ENCODE peak calls at places on chromosomes 13 and 19, in four cellular contexts. One of them, this sample, is unnamed.

GRCh38 chr13:73828811-73829210 is 305.4 kb downstream of the KLF12 start:
- DNase-seq in AG20443: no peak
- DNase-seq in stimulated activated CD8-positive, alpha-beta memory T cell treated with anti-CD3 and anti-CD28 coated beads, Interleukin-7, amount 100 ng/mL, for 1 hour: no peak
- DNase-seq in Kasumi-1: no peak
- DNase-seq in this sample: no peak

GRCh38 chr13:39875111-39875510 is 219.6 kb downstream of the COG6 start:
- DNase-seq in AG20443: peak; percentile 22
- DNase-seq in stimulated activated CD8-positive, alpha-beta memory T cell treated with anti-CD3 and anti-CD28 coated beads, Interleukin-7, amount 100 ng/mL, for 1 hour: no peak
- DNase-seq in Kasumi-1: no peak
- DNase-seq in this sample: no peak

GRCh38 chr19:40217027-40217810 is 965 bp downstream of the TTC9B start:
- DNase-seq in AG20443: no peak
- DNase-seq in stimulated activated CD8-positive, alpha-beta memory T cell treated with anti-CD3 and anti-CD28 coated beads, Interleukin-7, amount 100 ng/mL, for 1 hour: no peak
- DNase-seq in Kasumi-1: no peak
- DNase-seq in this sample: peak; percentile 84

GRCh38 chr19:44598880-44599279 is 14.5 kb upstream of the IGSF23 start:
- DNase-seq in stimulated activated CD8-positive, alpha-beta memory T cell treated with anti-CD3 and anti-CD28 coated beads, Interleukin-7, amount 100 ng/mL, for 1 hour: no peak
- DNase-seq in Kasumi-1: no peak
- DNase-seq in AG20443: no peak
- DNase-seq in this sample: no peak

GRCh38 chr13:98657506-98658085 is 80.7 kb upstream of the STK24 start:
- DNase-seq in Kasumi-1: no peak
- DNase-seq in stimulated activated CD8-positive, alpha-beta memory T cell treated with anti-CD3 and anti-CD28 coated beads, Interleukin-7, amount 100 ng/mL, for 1 hour: no peak
- DNase-seq in AG20443: peak; percentile 45
- DNase-seq in this sample: no peak

GRCh38 chr13:88074794-88075509 is 403.8 kb downstream of the SLITRK5 start:
- DNase-seq in Kasumi-1: no peak
- DNase-seq in stimulated activated CD8-positive, alpha-beta memory T cell treated with anti-CD3 and anti-CD28 coated beads, Interleukin-7, amount 100 ng/mL, for 1 hour: no peak
- DNase-seq in AG20443: peak; percentile 14
- DNase-seq in this sample: no peak

GRCh38 chr13:44024496-44025155 is 144.9 kb downstream of the LACC1 start:
- DNase-seq in AG20443: no peak
- DNase-seq in stimulated activated CD8-positive, alpha-beta memory T cell treated with anti-CD3 and anti-CD28 coated beads, Interleukin-7, amount 100 ng/mL, for 1 hour: no peak
- DNase-seq in Kasumi-1: no peak
- DNase-seq in this sample: no peak

GRCh38 chr19:45352471-45352870 is 11.9 kb downstream of the KLC3 start:
- DNase-seq in AG20443: no peak
- DNase-seq in stimulated activated CD8-positive, alpha-beta memory T cell treated with anti-CD3 and anti-CD28 coated beads, Interleukin-7, amount 100 ng/mL, for 1 hour: no peak
- DNase-seq in Kasumi-1: no peak
- DNase-seq in this sample: no peak

GRCh38 chr13:98325724-98326123 is 148.7 kb upstream of the RNF113B start:
- DNase-seq in stimulated activated CD8-positive, alpha-beta memory T cell treated with anti-CD3 and anti-CD28 coated beads, Interleukin-7, amount 100 ng/mL, for 1 hour: no peak
- DNase-seq in Kasumi-1: no peak
- DNase-seq in AG20443: no peak
- DNase-seq in this sample: no peak

GRCh38 chr13:114119196-114119595 is 13.2 kb downstream of the RASA3 start:
- DNase-seq in AG20443: peak; percentile 85
- DNase-seq in Kasumi-1: no peak
- DNase-seq in stimulated activated CD8-positive, alpha-beta memory T cell treated with anti-CD3 and anti-CD28 coated beads, Interleukin-7, amount 100 ng/mL, for 1 hour: no peak
- DNase-seq in this sample: no peak

GRCh38 chr19:18612772-18613588 is at the start of gene TMEM59L:
- DNase-seq in AG20443: peak; percentile 59
- DNase-seq in Kasumi-1: no peak
- DNase-seq in stimulated activated CD8-positive, alpha-beta memory T cell treated with anti-CD3 and anti-CD28 coated beads, Interleukin-7, amount 100 ng/mL, for 1 hour: no peak
- DNase-seq in this sample: no peak

GRCh38 chr13:20178156-20178555 is 14.6 kb downstream of the GJB2 start:
- DNase-seq in stimulated activated CD8-positive, alpha-beta memory T cell treated with anti-CD3 and anti-CD28 coated beads, Interleukin-7, amount 100 ng/mL, for 1 hour: no peak
- DNase-seq in AG20443: no peak
- DNase-seq in Kasumi-1: no peak
- DNase-seq in this sample: no peak

GRCh38 chr13:99757756-99758464 is 213.7 kb downstream of the ZIC5 start:
- DNase-seq in Kasumi-1: no peak
- DNase-seq in AG20443: no peak
- DNase-seq in stimulated activated CD8-positive, alpha-beta memory T cell treated with anti-CD3 and anti-CD28 coated beads, Interleukin-7, amount 100 ng/mL, for 1 hour: no peak
- DNase-seq in this sample: no peak

GRCh38 chr13:111881700-111882099 is 185.2 kb upstream of the SOX1 start:
- DNase-seq in Kasumi-1: no peak
- DNase-seq in stimulated activated CD8-positive, alpha-beta memory T cell treated with anti-CD3 and anti-CD28 coated beads, Interleukin-7, amount 100 ng/mL, for 1 hour: no peak
- DNase-seq in AG20443: no peak
- DNase-seq in this sample: no peak

GRCh38 chr19:8397746-8398721 is 7.9 kb downstream of the RAB11B start:
- DNase-seq in stimulated activated CD8-positive, alpha-beta memory T cell treated with anti-CD3 and anti-CD28 coated beads, Interleukin-7, amount 100 ng/mL, for 1 hour: no peak
- DNase-seq in Kasumi-1: no peak
- DNase-seq in AG20443: no peak
- DNase-seq in this sample: no peak

GRCh38 chr13:31436478-31436877 is 236.7 kb downstream of the B3GLCT start:
- DNase-seq in stimulated activated CD8-positive, alpha-beta memory T cell treated with anti-CD3 and anti-CD28 coated beads, Interleukin-7, amount 100 ng/mL, for 1 hour: no peak
- DNase-seq in Kasumi-1: no peak
- DNase-seq in AG20443: no peak
- DNase-seq in this sample: no peak